ENCODE peak calls at places on chromosomes 13 and 19, in seven cellular contexts. F is suprapubic skin, D is IMR-90, M is HCT116, R is tibial artery, Q is OCI-LY7, W is substantia nigra. Z is an unnamed sample.

GRCh38 chr19:51915324-51915867 is 10.6 kb upstream of the ZNF649 start:
- DNase-seq in F (no peak), D (no peak), M (no peak), R (no peak), Q (no peak), W (no peak), Z (no peak)

GRCh38 chr19:17755977-17756670 is 4.8 kb downstream of the FCHO1 start:
- DNase-seq in F (no peak), D (peak; percentile 50), M (no peak), R (no peak), Q (peak; percentile 91), W (peak; percentile 84), Z (no peak)

GRCh38 chr13:80215368-80215767 is 125.6 kb downstream of the SPRY2 start:
- DNase-seq in F (no peak), D (peak; percentile 87), M (no peak), R (no peak), Q (no peak), W (no peak), Z (no peak)

GRCh38 chr19:48030073-48030472 is 13.8 kb downstream of the CABP5 start:
- DNase-seq in F (no peak), D (no peak), M (no peak), R (no peak), Q (no peak), W (no peak), Z (no peak)

GRCh38 chr13:109276261-109276660 is 510.1 kb downstream of the IRS2 start:
- DNase-seq in F (no peak), D (no peak), M (no peak), R (no peak), Q (no peak), W (no peak), Z (no peak)

GRCh38 chr19:57903298-57904174 is 12.9 kb downstream of the ZNF417 start:
- DNase-seq in F (no peak), D (peak; percentile 53), M (peak; percentile 4), R (no peak), Q (peak; percentile 53), W (no peak), Z (peak; percentile 16)

GRCh38 chr19:43775299-43775890 is 5.4 kb downstream of the KCNN4 start:
- DNase-seq in F (no peak), D (no peak), M (no peak), R (no peak), Q (no peak), W (no peak), Z (no peak)

GRCh38 chr13:64935441-64935840 is 2294.7 kb downstream of the PCDH9 start:
- DNase-seq in F (no peak), D (no peak), M (no peak), R (no peak), Q (no peak), W (no peak), Z (no peak)

GRCh38 chr19:48738557-48739399 is 1.6 kb downstream of the RASIP1 start:
- DNase-seq in F (peak; percentile 93), D (peak; percentile 65), M (peak; percentile 82), R (peak; percentile 83), Q (peak; percentile 87), W (peak; percentile 75), Z (peak; percentile 96)

GRCh38 chr19:55216461-55217198 is 7.3 kb upstream of the PTPRH start:
- DNase-seq in F (no peak), D (peak; percentile 100), M (peak; percentile 100), R (peak; percentile 69), Q (peak; percentile 69), W (peak; percentile 77), Z (peak; percentile 98)

GRCh38 chr19:8575467-8575997 is 1.7 kb downstream of the MYO1F start:
- DNase-seq in F (no peak), D (peak; percentile 35), M (no peak), R (no peak), Q (no peak), W (no peak), Z (peak; percentile 20)

GRCh38 chr19:1106841-1107654 is 3.3 kb downstream of the GPX4 start:
- DNase-seq in F (no peak), D (peak; percentile 49), M (no peak), R (no peak), Q (no peak), W (no peak), Z (peak; percentile 42)

GRCh38 chr19:38849746-38850230 is at the start of gene HNRNPL:
- DNase-seq in F (peak; percentile 100), D (no peak), M (no peak), R (no peak), Q (no peak), W (peak; percentile 100), Z (peak; percentile 99)

GRCh38 chr19:45848922-45849321 is 14.0 kb downstream of the SYMPK start:
- DNase-seq in F (no peak), D (no peak), M (no peak), R (no peak), Q (peak; percentile 11), W (no peak), Z (no peak)

GRCh38 chr13:26992951-26993490 is 178.6 kb downstream of the USP12 start:
- DNase-seq in F (peak; percentile 63), D (no peak), M (no peak), R (no peak), Q (no peak), W (no peak), Z (no peak)

GRCh38 chr19:6127716-6128335 is 7.6 kb upstream of the ACSBG2 start:
- DNase-seq in F (no peak), D (peak; percentile 43), M (no peak), R (no peak), Q (no peak), W (no peak), Z (no peak)

GRCh38 chr19:17475541-17476115 is 5.3 kb downstream of the SLC27A1 start:
- DNase-seq in F (no peak), D (peak; percentile 61), M (peak; percentile 69), R (peak; percentile 39), Q (no peak), W (peak; percentile 92), Z (no peak)

GRCh38 chr13:111177081-111177711 is 62.1 kb downstream of the ARHGEF7 start:
- DNase-seq in F (no peak), D (peak; percentile 68), M (no peak), R (peak; percentile 40), Q (no peak), W (peak; percentile 73), Z (no peak)

GRCh38 chr19:6753178-6754031 is 13.8 kb downstream of the SH2D3A start:
- DNase-seq in F (peak; percentile 93), D (peak; percentile 15), M (peak; percentile 91), R (peak; percentile 81), Q (peak; percentile 99), W (no peak), Z (peak; percentile 79)

GRCh38 chr13:69857188-69857821 is 250.3 kb upstream of the ATXN8OS start:
- DNase-seq in F (no peak), D (peak; percentile 1), M (peak; percentile 45), R (no peak), Q (peak; percentile 63), W (no peak), Z (peak; percentile 18)

GRCh38 chr13:111202745-111203144 is 87.6 kb downstream of the ARHGEF7 start:
- DNase-seq in F (no peak), D (peak; percentile 93), M (peak; percentile 6), R (no peak), Q (peak; percentile 66), W (no peak), Z (peak; percentile 78)

GRCh38 chr19:30312582-30313352 is 59.4 kb upstream of the ZNF536 start:
- DNase-seq in F (peak; percentile 71), D (no peak), M (no peak), R (no peak), Q (no peak), W (no peak), Z (no peak)

GRCh38 chr13:97122381-97122996 is 99.6 kb upstream of the MBNL2 start:
- DNase-seq in F (no peak), D (peak; percentile 73), M (peak; percentile 85), R (no peak), Q (no peak), W (no peak), Z (peak; percentile 48)
- H3K27ac ChIP-seq in F (no peak overlapping the region), D (no peak overlapping the region), M (peak overlapping the region; percentile 44), R (no peak overlapping the region), Q (no peak overlapping the region), W (no peak overlapping the region), Z (no peak overlapping the region)

DNA sequence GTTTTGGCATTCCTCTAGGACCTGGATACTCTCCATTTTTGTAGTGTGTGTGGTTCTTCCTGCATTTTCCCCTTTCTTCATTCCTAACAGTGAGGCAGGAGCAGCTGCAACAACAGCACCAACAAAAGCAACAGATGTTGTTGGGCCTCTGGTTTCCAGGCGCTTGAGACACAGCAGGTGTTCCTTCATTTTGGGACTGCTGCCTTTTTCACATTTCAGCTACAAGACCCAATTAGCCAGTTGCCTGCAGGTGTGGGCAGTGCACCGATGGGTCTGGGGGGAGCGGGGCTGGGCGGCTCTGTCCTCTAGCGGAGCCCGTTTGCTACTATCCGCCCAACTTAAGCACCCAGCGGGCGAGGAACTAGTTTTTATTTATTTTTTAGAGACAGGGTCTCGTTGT is 26.0 kb downstream of the ELF1 start:
- DNase-seq in F (no peak), D (no peak), M (no peak), R (no peak), Q (peak; percentile 86), W (no peak), Z (no peak)
- H3K27ac ChIP-seq in F (peak overlapping the region; percentile 90), D (no peak overlapping the region), M (peak overlapping the region; percentile 77), R (no peak overlapping the region), Q (peak overlapping the region; percentile 99), W (peak overlapping the region; percentile 52), Z (peak overlapping the region; percentile 43)

GRCh38 chr19:34998777-34999497 is 1.2 kb upstream of the GRAMD1A start:
- DNase-seq in F (no peak), D (no peak), M (no peak), R (no peak), Q (no peak), W (no peak), Z (no peak)

GRCh38 chr19:34994643-34995471 is 5.3 kb upstream of the GRAMD1A start:
- DNase-seq in F (no peak), D (no peak), M (no peak), R (peak; percentile 49), Q (no peak), W (no peak), Z (no peak)

GRCh38 chr19:34996978-34997640 is 3.0 kb upstream of the GRAMD1A start:
- DNase-seq in F (no peak), D (no peak), M (no peak), R (no peak), Q (peak; percentile 24), W (no peak), Z (no peak)

GRCh38 chr19:34994286-34994642 is 5.9 kb upstream of the GRAMD1A start:
- DNase-seq in F (no peak), D (no peak), M (no peak), R (no peak), Q (no peak), W (no peak), Z (no peak)

DNA sequence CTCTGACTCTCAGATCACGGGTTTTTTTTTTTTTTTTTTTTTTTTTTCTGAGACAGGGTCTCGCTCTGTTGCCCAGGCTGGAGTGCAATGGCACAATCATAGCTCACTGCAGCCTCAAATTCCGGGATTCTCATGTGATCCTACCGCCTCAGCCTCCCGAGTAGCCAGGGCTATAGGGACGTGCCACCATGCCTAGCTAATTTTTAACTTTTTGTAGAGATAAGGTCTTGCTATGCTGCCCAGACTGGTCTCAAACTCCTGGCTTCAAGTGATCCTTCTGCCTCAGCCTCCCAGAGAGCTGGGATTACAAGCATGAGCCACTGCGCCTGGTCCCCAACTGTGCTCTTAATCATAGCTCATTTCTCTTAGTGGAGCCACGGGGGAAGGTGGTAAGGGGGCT is 4.6 kb upstream of the GRAMD1A start:
- DNase-seq in F (no peak), D (no peak), M (no peak), R (no peak), Q (no peak), W (no peak), Z (no peak)
- H3K27ac ChIP-seq in F (no peak overlapping the region), D (no peak overlapping the region), M (no peak overlapping the region), R (peak overlapping the region; percentile 62), Q (no peak overlapping the region), W (no peak overlapping the region), Z (no peak overlapping the region)

GRCh38 chr19:35612559-35613321 is at the start of gene HAUS5:
- DNase-seq in F (peak; percentile 97), D (peak; percentile 87), M (peak; percentile 92), R (peak; percentile 95), Q (peak; percentile 95), W (peak; percentile 84), Z (peak; percentile 94)
- H3K27ac ChIP-seq in F (peak within 1 kb of the TSS; percentile 3), D (peak within 1 kb of the TSS; percentile 38), M (peak within 1 kb of the TSS; percentile 49), R (peak within 1 kb of the TSS; percentile 76), Q (peak within 1 kb of the TSS; percentile 27), W (peak within 1 kb of the TSS; percentile 67), Z (peak within 1 kb of the TSS; percentile 65)